ENCODE peak calls at places on chromosomes 4 and X, in six cellular contexts. W is A549, N is breast epithelium, E is upper lobe of left lung, A is suprapubic skin, I is right lobe of liver. U is an unnamed sample.

GRCh38 chrX:139967300-139967699 is 2.0 kb upstream of the CXorf66 start:
- DNase-seq in N (no peak), I (peak), E (no peak), A (no peak), W (peak), U (no peak)

GRCh38 chrX:118571829-118572228 is 76.2 kb downstream of the DOCK11 start:
- DNase-seq in W (no peak), N (no peak), I (peak), E (no peak), A (no peak), U (no peak)

GRCh38 chr4:71586087-71586763 is 197.7 kb downstream of the GC start:
- DNase-seq in E (no peak), I (no peak), A (no peak), N (no peak), W (no peak), U (no peak)

GRCh38 chr4:8652181-8653078 is 59.9 kb downstream of the CPZ start:
- DNase-seq in E (peak), W (no peak), N (no peak), A (peak), I (peak), U (no peak)

GRCh38 chrX:55057691-55058249 is 17.1 kb upstream of the PAGE2B start:
- DNase-seq in N (no peak), A (no peak), I (no peak), W (peak), E (no peak), U (no peak)

GRCh38 chrX:43815209-43815608 is 67.0 kb downstream of the MAOB start:
- DNase-seq in E (no peak), A (no peak), N (no peak), W (no peak), I (no peak), U (no peak)

GRCh38 chrX:47605024-47605423 is 14.6 kb downstream of the SYN1 start:
- DNase-seq in N (no peak), W (no peak), A (no peak), E (no peak), I (no peak), U (no peak)

GRCh38 chr4:124334119-124334518 is 378.4 kb downstream of the ANKRD50 start:
- DNase-seq in A (no peak), N (no peak), E (no peak), I (no peak), W (peak), U (no peak)

GRCh38 chr4:152106113-152106763 is 345.4 kb upstream of the GATB start:
- DNase-seq in E (no peak), I (no peak), N (no peak), A (no peak), W (peak), U (no peak)

GRCh38 chr4:3256230-3257124 is 7.5 kb downstream of the MSANTD1 start:
- DNase-seq in W (no peak), I (no peak), A (peak), N (no peak), E (peak), U (no peak)

GRCh38 chr4:153211986-153212720 is 7.9 kb downstream of the TRIM2 start:
- DNase-seq in A (no peak), E (no peak), N (no peak), I (no peak), W (no peak), U (no peak)

GRCh38 chr4:3436798-3437581 is 4.8 kb upstream of the HGFAC start:
- DNase-seq in I (no peak), A (no peak), N (peak), W (peak), E (peak), U (peak)

GRCh38 chr4:2388430-2389182 is 29.8 kb downstream of the ZFYVE28 start:
- DNase-seq in N (no peak), W (no peak), I (no peak), E (no peak), A (no peak), U (no peak)

GRCh38 chrX:147850875-147851274 is 60.8 kb upstream of the FMR1 start:
- DNase-seq in I (no peak), A (no peak), N (no peak), E (no peak), W (no peak), U (no peak)

GRCh38 chr4:142373610-142374009 is 472.5 kb downstream of the INPP4B start:
- DNase-seq in W (no peak), E (no peak), N (no peak), A (no peak), I (no peak), U (no peak)

GRCh38 chr4:99816611-99817309 is at the start of gene DAPP1:
- DNase-seq in E (no peak), W (no peak), A (peak), I (peak), N (peak), U (no peak)
- TF ChIP-seq POLR2A in E (no peak), W (no peak), A (no peak), I (no peak), N (no peak), U (no peak)

DNA sequence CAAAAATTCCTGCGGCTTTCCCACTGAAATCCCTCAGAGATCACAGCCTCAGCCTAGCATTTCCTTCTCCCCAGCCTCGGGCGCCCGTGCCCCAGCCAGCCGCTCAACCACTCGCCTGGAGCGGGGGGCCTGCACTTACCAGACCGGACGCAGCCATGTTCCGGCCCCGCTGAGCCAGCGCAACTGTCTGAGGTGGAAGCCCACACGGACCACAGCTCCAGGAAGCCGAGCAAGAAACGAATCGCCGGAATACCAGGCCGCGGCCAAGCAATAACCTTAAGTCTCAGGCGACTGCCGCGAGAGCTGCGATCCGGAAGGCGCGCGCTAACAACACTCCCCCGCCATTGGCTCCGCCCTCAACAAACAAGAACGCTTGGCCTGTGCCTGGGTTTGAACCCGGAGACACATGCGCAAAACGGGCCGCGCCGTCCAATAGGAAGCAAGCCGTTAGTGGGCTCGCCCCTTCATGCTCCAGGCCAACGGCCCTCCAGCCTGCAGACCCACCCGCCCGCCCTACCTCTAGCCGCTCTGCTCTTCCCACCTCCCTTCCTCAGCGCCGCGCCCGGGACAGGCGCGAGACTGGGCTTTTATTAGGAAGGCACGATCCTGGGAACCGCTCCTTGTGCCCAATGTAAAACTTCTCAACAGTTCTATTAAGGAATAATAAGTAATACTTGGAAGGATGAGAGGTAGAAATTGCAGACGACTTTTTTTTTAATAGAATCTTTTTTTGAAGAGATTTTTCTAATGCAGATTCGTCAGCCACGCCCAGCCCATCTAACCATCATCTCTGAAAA is at the start of gene CENPC:
- DNase-seq in E (peak), A (peak), I (peak), W (peak), N (peak), U (peak)
- TF ChIP-seq POLR2A in E (peak), A (peak), I (peak), W (peak), N (peak), U (peak)

GRCh38 chr4:679571-680083 is 5.3 kb downstream of the MYL5 start:
- DNase-seq in N (no peak), I (no peak), E (peak), W (no peak), A (no peak), U (no peak)

GRCh38 chr4:680565-680930 is 6.2 kb downstream of the MYL5 start:
- DNase-seq in N (no peak), W (no peak), I (no peak), A (peak), E (peak), U (no peak)

GRCh38 chr4:680091-680490 is 5.7 kb downstream of the MYL5 start:
- DNase-seq in I (no peak), N (no peak), A (no peak), W (no peak), E (peak), U (no peak)

GRCh38 chr4:681736-682451 is 7.1 kb downstream of the SLC49A3 start:
- DNase-seq in W (no peak), A (peak), N (peak), E (peak), I (no peak), U (no peak)

DNA sequence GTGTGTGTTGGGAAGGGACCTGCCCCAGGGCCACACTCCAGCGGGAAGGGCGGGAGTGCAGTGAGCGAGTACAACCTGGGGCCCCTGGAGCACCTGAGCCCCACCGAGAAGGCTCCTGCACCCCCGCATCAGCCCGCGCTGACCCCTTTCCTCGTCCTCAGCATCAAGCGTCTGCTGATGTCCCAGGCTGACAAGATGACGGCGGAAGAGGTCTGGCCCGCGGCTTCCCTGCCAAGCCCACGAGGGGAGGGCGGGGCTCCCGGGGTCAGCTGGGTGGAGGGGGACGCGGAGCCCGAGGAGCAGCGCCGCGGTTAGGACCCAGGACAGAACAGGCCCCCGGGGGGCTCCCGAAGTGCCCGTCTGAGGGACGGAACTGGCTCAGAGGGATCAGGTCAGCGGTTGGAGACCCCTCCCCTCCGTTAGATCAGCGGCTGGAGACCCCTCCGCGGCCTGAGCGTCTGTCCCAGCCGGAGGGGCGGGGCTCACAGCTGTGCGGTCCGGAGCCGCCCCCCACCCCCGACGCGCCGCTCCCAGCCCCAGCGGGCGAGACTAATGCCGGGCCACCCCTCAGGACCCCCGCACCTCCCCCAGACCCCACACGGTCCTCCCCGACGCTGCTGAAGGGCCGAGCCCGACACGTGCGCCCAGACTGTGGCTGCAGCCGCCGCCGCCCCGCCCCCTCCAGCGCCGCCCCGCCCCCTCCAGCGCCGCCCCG is 6.7 kb downstream of the MYL5 start:
- DNase-seq in N (no peak), I (no peak), E (peak), A (peak), W (no peak), U (peak)
- TF ChIP-seq POLR2A in N (no peak), I (peak), E (no peak), A (no peak), W (no peak), U (no peak)

DNA sequence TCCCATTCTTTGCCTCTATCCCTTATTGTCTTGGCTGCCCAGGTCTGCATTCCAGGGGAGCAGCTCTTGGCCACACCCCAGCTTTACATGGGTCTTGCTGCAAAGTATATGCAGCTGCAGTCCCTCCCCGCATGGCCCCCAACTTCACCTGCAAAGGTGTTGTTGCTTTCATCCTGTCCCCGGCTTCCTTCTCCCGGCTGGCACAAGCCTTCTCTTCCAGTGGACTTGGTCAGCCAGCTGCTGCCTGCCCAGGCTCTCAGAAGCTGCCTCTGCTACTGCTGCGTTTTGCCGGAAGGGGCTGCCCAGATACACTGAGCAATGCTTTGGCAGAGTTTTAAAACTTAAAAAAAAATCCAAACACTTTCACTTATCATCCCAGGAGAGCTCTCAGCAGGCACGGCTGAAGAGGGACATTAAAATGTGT is 121.2 kb upstream of the PDLIM3 start:
- DNase-seq in W (no peak), A (no peak), E (no peak), I (no peak), N (peak), U (no peak)
- TF ChIP-seq POLR2A in W (no peak), A (no peak), E (no peak), I (no peak), N (no peak), U (no peak)

GRCh38 chr4:182822554-182822953 is 94.6 kb downstream of the DCTD start:
- DNase-seq in E (no peak), I (no peak), A (no peak), N (no peak), W (no peak), U (no peak)
- TF ChIP-seq POLR2A in E (no peak), I (no peak), A (no peak), N (no peak), W (no peak), U (no peak)

U was measured in gastrocnemius medialis.